ENCODE peak calls at places on chromosomes 5 and 9, in seven cellular contexts. One of them, this sample, is unnamed.

GRCh38 chr9:91423785-91424402 is at the start of gene NFIL3:
- DNase-seq in head of caudate nucleus: peak
- DNase-seq in NCI-H187: peak
- DNase-seq in DMS 273 treated with DMSO at 0.1 percent for 48 hours: peak
- DNase-seq in left lobe of liver: peak
- DNase-seq in psoas muscle: peak
- DNase-seq in cardiac septum: peak
- DNase-seq in this sample: peak

GRCh38 chr9:136798708-136799078 is 2.6 kb downstream of the CCDC183 start:
- DNase-seq in head of caudate nucleus: no peak
- DNase-seq in NCI-H187: no peak
- DNase-seq in DMS 273 treated with DMSO at 0.1 percent for 48 hours: no peak
- DNase-seq in left lobe of liver: no peak
- DNase-seq in psoas muscle: no peak
- DNase-seq in cardiac septum: no peak
- DNase-seq in this sample: no peak

GRCh38 chr9:34334337-34334824 is 5.0 kb downstream of the NUDT2 start:
- DNase-seq in head of caudate nucleus: peak
- DNase-seq in NCI-H187: no peak
- DNase-seq in DMS 273 treated with DMSO at 0.1 percent for 48 hours: no peak
- DNase-seq in left lobe of liver: no peak
- DNase-seq in psoas muscle: no peak
- DNase-seq in cardiac septum: no peak
- DNase-seq in this sample: peak

GRCh38 chr9:13988944-13989343 is 325.0 kb downstream of the NFIB start:
- DNase-seq in head of caudate nucleus: no peak
- DNase-seq in NCI-H187: no peak
- DNase-seq in DMS 273 treated with DMSO at 0.1 percent for 48 hours: no peak
- DNase-seq in left lobe of liver: no peak
- DNase-seq in psoas muscle: no peak
- DNase-seq in cardiac septum: no peak
- DNase-seq in this sample: no peak

GRCh38 chr5:111072949-111073682 is 1.6 kb downstream of the TSLP start:
- DNase-seq in head of caudate nucleus: peak
- DNase-seq in NCI-H187: peak
- DNase-seq in DMS 273 treated with DMSO at 0.1 percent for 48 hours: peak
- DNase-seq in left lobe of liver: peak
- DNase-seq in psoas muscle: peak
- DNase-seq in cardiac septum: peak
- DNase-seq in this sample: peak

GRCh38 chr9:114995681-114996221 is 65.4 kb upstream of the TNFSF8 start:
- DNase-seq in head of caudate nucleus: no peak
- DNase-seq in NCI-H187: peak
- DNase-seq in DMS 273 treated with DMSO at 0.1 percent for 48 hours: no peak
- DNase-seq in left lobe of liver: no peak
- DNase-seq in psoas muscle: no peak
- DNase-seq in cardiac septum: peak
- DNase-seq in this sample: no peak

GRCh38 chr5:150227606-150228273 is 37.9 kb downstream of the SLC6A7 start:
- DNase-seq in head of caudate nucleus: no peak
- DNase-seq in NCI-H187: no peak
- DNase-seq in DMS 273 treated with DMSO at 0.1 percent for 48 hours: no peak
- DNase-seq in left lobe of liver: no peak
- DNase-seq in psoas muscle: no peak
- DNase-seq in cardiac septum: no peak
- DNase-seq in this sample: no peak

GRCh38 chr5:143432658-143433239 is 29.3 kb upstream of the NR3C1 start:
- DNase-seq in head of caudate nucleus: no peak
- DNase-seq in NCI-H187: no peak
- DNase-seq in DMS 273 treated with DMSO at 0.1 percent for 48 hours: no peak
- DNase-seq in left lobe of liver: peak
- DNase-seq in psoas muscle: no peak
- DNase-seq in cardiac septum: no peak
- DNase-seq in this sample: no peak

GRCh38 chr9:88476491-88477271 is 58.3 kb upstream of the NXNL2 start:
- DNase-seq in head of caudate nucleus: no peak
- DNase-seq in NCI-H187: peak
- DNase-seq in DMS 273 treated with DMSO at 0.1 percent for 48 hours: no peak
- DNase-seq in left lobe of liver: no peak
- DNase-seq in psoas muscle: no peak
- DNase-seq in cardiac septum: no peak
- DNase-seq in this sample: no peak

GRCh38 chr5:173448856-173449255 is 120.6 kb upstream of the STC2 start:
- DNase-seq in head of caudate nucleus: no peak
- DNase-seq in NCI-H187: no peak
- DNase-seq in DMS 273 treated with DMSO at 0.1 percent for 48 hours: no peak
- DNase-seq in left lobe of liver: no peak
- DNase-seq in psoas muscle: no peak
- DNase-seq in cardiac septum: no peak
- DNase-seq in this sample: no peak

GRCh38 chr5:62650197-62650596 is 71.6 kb downstream of the LRRC70 start:
- DNase-seq in head of caudate nucleus: no peak
- DNase-seq in NCI-H187: no peak
- DNase-seq in DMS 273 treated with DMSO at 0.1 percent for 48 hours: no peak
- DNase-seq in left lobe of liver: no peak
- DNase-seq in psoas muscle: no peak
- DNase-seq in cardiac septum: no peak
- DNase-seq in this sample: no peak

GRCh38 chr5:93995126-93995621 is 253.8 kb upstream of the POU5F2 start:
- DNase-seq in head of caudate nucleus: no peak
- DNase-seq in NCI-H187: no peak
- DNase-seq in DMS 273 treated with DMSO at 0.1 percent for 48 hours: no peak
- DNase-seq in left lobe of liver: no peak
- DNase-seq in psoas muscle: no peak
- DNase-seq in cardiac septum: no peak
- DNase-seq in this sample: no peak

GRCh38 chr5:27854243-27854852 is 816.0 kb upstream of the CDH9 start:
- DNase-seq in head of caudate nucleus: no peak
- DNase-seq in NCI-H187: no peak
- DNase-seq in DMS 273 treated with DMSO at 0.1 percent for 48 hours: no peak
- DNase-seq in left lobe of liver: no peak
- DNase-seq in psoas muscle: no peak
- DNase-seq in cardiac septum: no peak
- DNase-seq in this sample: no peak

GRCh38 chr9:109001275-109001676 is 12.0 kb downstream of the CTNNAL1 start:
- DNase-seq in head of caudate nucleus: no peak
- DNase-seq in NCI-H187: no peak
- DNase-seq in DMS 273 treated with DMSO at 0.1 percent for 48 hours: no peak
- DNase-seq in left lobe of liver: no peak
- DNase-seq in psoas muscle: no peak
- DNase-seq in cardiac septum: no peak
- DNase-seq in this sample: no peak

GRCh38 chr5:76175821-76176403 is 92.7 kb downstream of the SV2C start:
- DNase-seq in head of caudate nucleus: no peak
- DNase-seq in NCI-H187: no peak
- DNase-seq in DMS 273 treated with DMSO at 0.1 percent for 48 hours: no peak
- DNase-seq in left lobe of liver: no peak
- DNase-seq in psoas muscle: no peak
- DNase-seq in cardiac septum: no peak
- DNase-seq in this sample: no peak

This sample was measured in nucleus accumbens.